ENCODE peak calls at places on chromosomes 3 and 15, in four cellular contexts. X is HCT116, Z is cardiac muscle cell, B is brain microvascular endothelial cell. I is an unnamed sample.

GRCh38 chr3:37458162-37458895 is 283.9 kb upstream of the LRRFIP2 start:
- DNase-seq in Z (peak), B (no peak), X (no peak), I (no peak)

GRCh38 chr3:129549006-129549800 is 6.2 kb downstream of the H1-8 start:
- DNase-seq in X (no peak), B (no peak), Z (no peak), I (no peak)

GRCh38 chr3:111895079-111895478 is 36.0 kb downstream of the PHLDB2 start:
- DNase-seq in B (peak), X (peak), Z (peak), I (no peak)

GRCh38 chr15:70294906-70295305 is 197.2 kb upstream of the TLE3 start:
- DNase-seq in B (no peak), X (no peak), Z (no peak), I (no peak)

GRCh38 chr3:192187485-192188051 is 539.8 kb downstream of the FGF12 start:
- DNase-seq in X (no peak), Z (peak), B (no peak), I (no peak)

GRCh38 chr3:169790687-169791429 is 17.7 kb downstream of the MYNN start:
- DNase-seq in X (no peak), B (no peak), Z (peak), I (no peak)

GRCh38 chr3:143327388-143327787 is 207.8 kb downstream of the CHST2 start:
- DNase-seq in X (no peak), Z (no peak), B (no peak), I (no peak)

GRCh38 chr15:22963546-22964125 is 16.5 kb downstream of the CYFIP1 start:
- DNase-seq in Z (no peak), B (no peak), X (no peak), I (no peak)

GRCh38 chr3:181755959-181756358 is 44.2 kb downstream of the SOX2 start:
- DNase-seq in Z (no peak), B (no peak), X (no peak), I (no peak)

GRCh38 chr3:70805044-70805732 is 492.8 kb upstream of the MDFIC2 start:
- DNase-seq in X (no peak), B (no peak), Z (peak), I (no peak)

GRCh38 chr3:161744366-161744765 is 247.8 kb downstream of the OTOL1 start:
- DNase-seq in B (no peak), X (no peak), Z (no peak), I (no peak)

GRCh38 chr3:37853691-37854413 is 7.8 kb upstream of the CTDSPL start:
- DNase-seq in B (no peak), X (no peak), Z (no peak), I (no peak)

GRCh38 chr3:16048435-16049318 is 125.8 kb upstream of the GALNT15 start:
- DNase-seq in B (peak), X (peak), Z (peak), I (peak)

GRCh38 chr3:136197159-136197715 is 1.1 kb upstream of the MSL2 start:
- DNase-seq in Z (no peak), B (no peak), X (no peak), I (no peak)

GRCh38 chr15:24971772-24972171 is 17.0 kb downstream of the SNRPN start:
- DNase-seq in B (no peak), X (no peak), Z (no peak), I (no peak)

GRCh38 chr15:39501366-39501765 is 79.5 kb upstream of the THBS1 start:
- DNase-seq in Z (peak), B (no peak), X (no peak), I (no peak)

GRCh38 chr3:149507491-149508324 is 33.2 kb downstream of the TM4SF4 start:
- DNase-seq in Z (peak), X (no peak), B (peak), I (no peak)

GRCh38 chr15:99268431-99268830 is 17.1 kb downstream of the LRRC28 start:
- DNase-seq in B (no peak), Z (no peak), X (no peak), I (no peak)

GRCh38 chr15:68578960-68579935 is at the start of gene CORO2B:
- DNase-seq in X (no peak), B (no peak), Z (peak), I (no peak)

GRCh38 chr3:78765671-78766485 is 1001.9 kb downstream of the ROBO1 start:
- DNase-seq in X (no peak), Z (no peak), B (no peak), I (no peak)

GRCh38 chr15:50764331-50765201 is 940 bp downstream of the SPPL2A start:
- DNase-seq in B (no peak), Z (peak), X (no peak), I (no peak)

GRCh38 chr3:115099115-115099884 is 47.8 kb downstream of the ZBTB20 start:
- DNase-seq in Z (peak), X (no peak), B (no peak), I (no peak)

GRCh38 chr3:120693439-120694172 is 11.6 kb upstream of the HGD start:
- DNase-seq in X (no peak), Z (peak), B (no peak), I (peak)

GRCh38 chr15:28918141-28918983 is 32.6 kb downstream of the APBA2 start:
- DNase-seq in Z (peak), B (no peak), X (peak), I (peak)

GRCh38 chr3:138470687-138471086 is 36.3 kb downstream of the ESYT3 start:
- DNase-seq in X (no peak), B (no peak), Z (no peak), I (no peak)

GRCh38 chr15:28786521-28786920 is 61.9 kb downstream of the GOLGA6L7 start:
- DNase-seq in B (no peak), X (no peak), Z (peak), I (no peak)

GRCh38 chr3:127418560-127419099 is 130.8 kb upstream of the PRR20G start:
- DNase-seq in B (no peak), Z (no peak), X (no peak), I (no peak)

GRCh38 chr3:169660709-169661566 is 2.6 kb downstream of the MECOM start:
- DNase-seq in Z (peak), X (no peak), B (no peak), I (no peak)

GRCh38 chr3:17550624-17551023 is 191.8 kb downstream of the TBC1D5 start:
- DNase-seq in Z (no peak), B (no peak), X (no peak), I (no peak)

GRCh38 chr3:45915518-45916231 is 27.6 kb upstream of the CXCR6 start:
- DNase-seq in B (peak), X (peak), Z (peak), I (no peak)

GRCh38 chr15:42605281-42605744 is 29.9 kb downstream of the STARD9 start:
- DNase-seq in Z (peak), X (no peak), B (no peak), I (no peak)

GRCh38 chr15:88744548-88745020 is 58.7 kb upstream of the ACAN start:
- DNase-seq in Z (peak), B (peak), X (no peak), I (no peak)

GRCh38 chr3:153400641-153401040 is 238.6 kb downstream of the RAP2B start:
- DNase-seq in B (no peak), Z (no peak), X (no peak), I (no peak)

GRCh38 chr15:70475921-70476320 is 287.4 kb downstream of the UACA start:
- DNase-seq in Z (no peak), B (no peak), X (no peak), I (no peak)

GRCh38 chr3:73781536-73781935 is 156.8 kb upstream of the PDZRN3 start:
- DNase-seq in B (no peak), Z (no peak), X (no peak), I (no peak)

GRCh38 chr15:63387741-63388468 is 6.3 kb upstream of the CA12 start:
- DNase-seq in X (no peak), B (no peak), Z (no peak), I (no peak)

GRCh38 chr3:133763797-133764734 is 17.9 kb downstream of the TF start:
- DNase-seq in B (no peak), Z (peak), X (no peak), I (no peak)

GRCh38 chr15:98657721-98658120 is 9.4 kb downstream of the IGF1R start:
- DNase-seq in Z (no peak), B (no peak), X (no peak), I (no peak)

GRCh38 chr3:4416961-4417360 is 50.1 kb downstream of the SUMF1 start:
- DNase-seq in X (peak), B (peak), Z (peak), I (no peak)

I was measured in HuH-7.